ENCODE peak calls at places on chromosomes 13 and 19, in ten cellular contexts. One of them, this sample, is unnamed.

GRCh38 chr19:42024622-42025111 is 30.6 kb upstream of the ATP1A3 start:
- DNase-seq in effector CD4-positive, alpha-beta T cell: no peak
- DNase-seq in stimulated activated CD8-positive, alpha-beta memory T cell treated with anti-CD3 and anti-CD28 coated beads, Interleukin-2, amount 100 ng/mL, for 48 hours: no peak
- DNase-seq in upper lobe of right lung: no peak
- DNase-seq in HuH-7.5: no peak
- DNase-seq in progenitor cell of endocrine pancreas: no peak
- DNase-seq in kidney glomerular epithelial cell: peak; percentile 19
- DNase-seq in stimulated activated CD4-positive, alpha-beta T cell treated with anti-CD3 and anti-CD28 coated beads, Interleukin-4, amount 100 ng/mL, for 1 hour: no peak
- DNase-seq in activated CD4-positive, alpha-beta T cell treated with anti-CD3 and anti-CD28 coated beads for 48 hours: no peak
- DNase-seq in EH: peak; percentile 82
- DNase-seq in this sample: no peak

GRCh38 chr13:94706854-94707399 is 5.4 kb downstream of the SOX21 start:
- DNase-seq in effector CD4-positive, alpha-beta T cell: no peak
- DNase-seq in stimulated activated CD8-positive, alpha-beta memory T cell treated with anti-CD3 and anti-CD28 coated beads, Interleukin-2, amount 100 ng/mL, for 48 hours: no peak
- DNase-seq in upper lobe of right lung: no peak
- DNase-seq in HuH-7.5: no peak
- DNase-seq in progenitor cell of endocrine pancreas: no peak
- DNase-seq in kidney glomerular epithelial cell: no peak
- DNase-seq in stimulated activated CD4-positive, alpha-beta T cell treated with anti-CD3 and anti-CD28 coated beads, Interleukin-4, amount 100 ng/mL, for 1 hour: no peak
- DNase-seq in activated CD4-positive, alpha-beta T cell treated with anti-CD3 and anti-CD28 coated beads for 48 hours: no peak
- DNase-seq in EH: no peak
- DNase-seq in this sample: no peak

GRCh38 chr13:43359536-43359935 is 336.1 kb downstream of the DNAJC15 start:
- DNase-seq in effector CD4-positive, alpha-beta T cell: no peak
- DNase-seq in stimulated activated CD8-positive, alpha-beta memory T cell treated with anti-CD3 and anti-CD28 coated beads, Interleukin-2, amount 100 ng/mL, for 48 hours: no peak
- DNase-seq in upper lobe of right lung: no peak
- DNase-seq in HuH-7.5: no peak
- DNase-seq in progenitor cell of endocrine pancreas: no peak
- DNase-seq in kidney glomerular epithelial cell: no peak
- DNase-seq in stimulated activated CD4-positive, alpha-beta T cell treated with anti-CD3 and anti-CD28 coated beads, Interleukin-4, amount 100 ng/mL, for 1 hour: no peak
- DNase-seq in activated CD4-positive, alpha-beta T cell treated with anti-CD3 and anti-CD28 coated beads for 48 hours: no peak
- DNase-seq in EH: no peak
- DNase-seq in this sample: no peak

GRCh38 chr19:41457241-41457640 is 14.3 kb downstream of the ERICH4 start:
- DNase-seq in effector CD4-positive, alpha-beta T cell: no peak
- DNase-seq in stimulated activated CD8-positive, alpha-beta memory T cell treated with anti-CD3 and anti-CD28 coated beads, Interleukin-2, amount 100 ng/mL, for 48 hours: no peak
- DNase-seq in upper lobe of right lung: no peak
- DNase-seq in HuH-7.5: no peak
- DNase-seq in progenitor cell of endocrine pancreas: no peak
- DNase-seq in kidney glomerular epithelial cell: no peak
- DNase-seq in stimulated activated CD4-positive, alpha-beta T cell treated with anti-CD3 and anti-CD28 coated beads, Interleukin-4, amount 100 ng/mL, for 1 hour: no peak
- DNase-seq in activated CD4-positive, alpha-beta T cell treated with anti-CD3 and anti-CD28 coated beads for 48 hours: no peak
- DNase-seq in EH: no peak
- DNase-seq in this sample: no peak

GRCh38 chr13:99298056-99298455 is 9.1 kb downstream of the GPR183 start:
- DNase-seq in effector CD4-positive, alpha-beta T cell: no peak
- DNase-seq in stimulated activated CD8-positive, alpha-beta memory T cell treated with anti-CD3 and anti-CD28 coated beads, Interleukin-2, amount 100 ng/mL, for 48 hours: no peak
- DNase-seq in upper lobe of right lung: no peak
- DNase-seq in HuH-7.5: no peak
- DNase-seq in progenitor cell of endocrine pancreas: no peak
- DNase-seq in kidney glomerular epithelial cell: no peak
- DNase-seq in stimulated activated CD4-positive, alpha-beta T cell treated with anti-CD3 and anti-CD28 coated beads, Interleukin-4, amount 100 ng/mL, for 1 hour: no peak
- DNase-seq in activated CD4-positive, alpha-beta T cell treated with anti-CD3 and anti-CD28 coated beads for 48 hours: no peak
- DNase-seq in EH: no peak
- DNase-seq in this sample: no peak

GRCh38 chr13:112903606-112904195 is 65.3 kb upstream of the MCF2L start:
- DNase-seq in effector CD4-positive, alpha-beta T cell: no peak
- DNase-seq in stimulated activated CD8-positive, alpha-beta memory T cell treated with anti-CD3 and anti-CD28 coated beads, Interleukin-2, amount 100 ng/mL, for 48 hours: no peak
- DNase-seq in upper lobe of right lung: no peak
- DNase-seq in HuH-7.5: no peak
- DNase-seq in progenitor cell of endocrine pancreas: no peak
- DNase-seq in kidney glomerular epithelial cell: no peak
- DNase-seq in stimulated activated CD4-positive, alpha-beta T cell treated with anti-CD3 and anti-CD28 coated beads, Interleukin-4, amount 100 ng/mL, for 1 hour: no peak
- DNase-seq in activated CD4-positive, alpha-beta T cell treated with anti-CD3 and anti-CD28 coated beads for 48 hours: no peak
- DNase-seq in EH: no peak
- DNase-seq in this sample: no peak

GRCh38 chr19:11191273-11191755 is 6.0 kb downstream of the KANK2 start:
- DNase-seq in effector CD4-positive, alpha-beta T cell: no peak
- DNase-seq in stimulated activated CD8-positive, alpha-beta memory T cell treated with anti-CD3 and anti-CD28 coated beads, Interleukin-2, amount 100 ng/mL, for 48 hours: no peak
- DNase-seq in upper lobe of right lung: no peak
- DNase-seq in HuH-7.5: peak; percentile 60
- DNase-seq in progenitor cell of endocrine pancreas: no peak
- DNase-seq in kidney glomerular epithelial cell: no peak
- DNase-seq in stimulated activated CD4-positive, alpha-beta T cell treated with anti-CD3 and anti-CD28 coated beads, Interleukin-4, amount 100 ng/mL, for 1 hour: no peak
- DNase-seq in activated CD4-positive, alpha-beta T cell treated with anti-CD3 and anti-CD28 coated beads for 48 hours: peak; percentile 14
- DNase-seq in EH: peak; percentile 96
- DNase-seq in this sample: peak; percentile 65

GRCh38 chr19:19453129-19453461 is 47.6 kb downstream of the GATAD2A start:
- DNase-seq in effector CD4-positive, alpha-beta T cell: no peak
- DNase-seq in stimulated activated CD8-positive, alpha-beta memory T cell treated with anti-CD3 and anti-CD28 coated beads, Interleukin-2, amount 100 ng/mL, for 48 hours: no peak
- DNase-seq in upper lobe of right lung: no peak
- DNase-seq in HuH-7.5: no peak
- DNase-seq in progenitor cell of endocrine pancreas: no peak
- DNase-seq in kidney glomerular epithelial cell: no peak
- DNase-seq in stimulated activated CD4-positive, alpha-beta T cell treated with anti-CD3 and anti-CD28 coated beads, Interleukin-4, amount 100 ng/mL, for 1 hour: no peak
- DNase-seq in activated CD4-positive, alpha-beta T cell treated with anti-CD3 and anti-CD28 coated beads for 48 hours: no peak
- DNase-seq in EH: no peak
- DNase-seq in this sample: no peak

GRCh38 chr19:19997656-19998268 is 41.5 kb downstream of the ZNF682 start:
- DNase-seq in effector CD4-positive, alpha-beta T cell: peak; percentile 36
- DNase-seq in stimulated activated CD8-positive, alpha-beta memory T cell treated with anti-CD3 and anti-CD28 coated beads, Interleukin-2, amount 100 ng/mL, for 48 hours: peak; percentile 5
- DNase-seq in upper lobe of right lung: no peak
- DNase-seq in HuH-7.5: peak; percentile 15
- DNase-seq in progenitor cell of endocrine pancreas: no peak
- DNase-seq in kidney glomerular epithelial cell: no peak
- DNase-seq in stimulated activated CD4-positive, alpha-beta T cell treated with anti-CD3 and anti-CD28 coated beads, Interleukin-4, amount 100 ng/mL, for 1 hour: peak; percentile 37
- DNase-seq in activated CD4-positive, alpha-beta T cell treated with anti-CD3 and anti-CD28 coated beads for 48 hours: peak; percentile 57
- DNase-seq in EH: no peak
- DNase-seq in this sample: no peak

GRCh38 chr13:44768233-44768632 is 192.1 kb upstream of the TSC22D1 start:
- DNase-seq in effector CD4-positive, alpha-beta T cell: no peak
- DNase-seq in stimulated activated CD8-positive, alpha-beta memory T cell treated with anti-CD3 and anti-CD28 coated beads, Interleukin-2, amount 100 ng/mL, for 48 hours: peak; percentile 7
- DNase-seq in upper lobe of right lung: no peak
- DNase-seq in HuH-7.5: no peak
- DNase-seq in progenitor cell of endocrine pancreas: no peak
- DNase-seq in kidney glomerular epithelial cell: no peak
- DNase-seq in stimulated activated CD4-positive, alpha-beta T cell treated with anti-CD3 and anti-CD28 coated beads, Interleukin-4, amount 100 ng/mL, for 1 hour: no peak
- DNase-seq in activated CD4-positive, alpha-beta T cell treated with anti-CD3 and anti-CD28 coated beads for 48 hours: peak; percentile 38
- DNase-seq in EH: no peak
- DNase-seq in this sample: no peak

GRCh38 chr13:34011552-34012085 is 193.7 kb downstream of the RFC3 start:
- DNase-seq in effector CD4-positive, alpha-beta T cell: no peak
- DNase-seq in stimulated activated CD8-positive, alpha-beta memory T cell treated with anti-CD3 and anti-CD28 coated beads, Interleukin-2, amount 100 ng/mL, for 48 hours: no peak
- DNase-seq in upper lobe of right lung: no peak
- DNase-seq in HuH-7.5: peak; percentile 29
- DNase-seq in progenitor cell of endocrine pancreas: no peak
- DNase-seq in kidney glomerular epithelial cell: no peak
- DNase-seq in stimulated activated CD4-positive, alpha-beta T cell treated with anti-CD3 and anti-CD28 coated beads, Interleukin-4, amount 100 ng/mL, for 1 hour: no peak
- DNase-seq in activated CD4-positive, alpha-beta T cell treated with anti-CD3 and anti-CD28 coated beads for 48 hours: no peak
- DNase-seq in EH: no peak
- DNase-seq in this sample: no peak

GRCh38 chr19:34402074-34402600 is 2.1 kb upstream of the PDCD2L start:
- DNase-seq in effector CD4-positive, alpha-beta T cell: no peak
- DNase-seq in stimulated activated CD8-positive, alpha-beta memory T cell treated with anti-CD3 and anti-CD28 coated beads, Interleukin-2, amount 100 ng/mL, for 48 hours: no peak
- DNase-seq in upper lobe of right lung: no peak
- DNase-seq in HuH-7.5: no peak
- DNase-seq in progenitor cell of endocrine pancreas: no peak
- DNase-seq in kidney glomerular epithelial cell: no peak
- DNase-seq in stimulated activated CD4-positive, alpha-beta T cell treated with anti-CD3 and anti-CD28 coated beads, Interleukin-4, amount 100 ng/mL, for 1 hour: no peak
- DNase-seq in activated CD4-positive, alpha-beta T cell treated with anti-CD3 and anti-CD28 coated beads for 48 hours: no peak
- DNase-seq in EH: no peak
- DNase-seq in this sample: no peak

GRCh38 chr13:75405976-75406703 is 75.8 kb downstream of the TBC1D4 start:
- DNase-seq in effector CD4-positive, alpha-beta T cell: no peak
- DNase-seq in stimulated activated CD8-positive, alpha-beta memory T cell treated with anti-CD3 and anti-CD28 coated beads, Interleukin-2, amount 100 ng/mL, for 48 hours: no peak
- DNase-seq in upper lobe of right lung: no peak
- DNase-seq in HuH-7.5: no peak
- DNase-seq in progenitor cell of endocrine pancreas: no peak
- DNase-seq in kidney glomerular epithelial cell: no peak
- DNase-seq in stimulated activated CD4-positive, alpha-beta T cell treated with anti-CD3 and anti-CD28 coated beads, Interleukin-4, amount 100 ng/mL, for 1 hour: no peak
- DNase-seq in activated CD4-positive, alpha-beta T cell treated with anti-CD3 and anti-CD28 coated beads for 48 hours: no peak
- DNase-seq in EH: peak; percentile 50
- DNase-seq in this sample: no peak

GRCh38 chr19:47028372-47028672 is 8.7 kb downstream of the NPAS1 start:
- DNase-seq in effector CD4-positive, alpha-beta T cell: no peak
- DNase-seq in stimulated activated CD8-positive, alpha-beta memory T cell treated with anti-CD3 and anti-CD28 coated beads, Interleukin-2, amount 100 ng/mL, for 48 hours: no peak
- DNase-seq in upper lobe of right lung: no peak
- DNase-seq in HuH-7.5: no peak
- DNase-seq in progenitor cell of endocrine pancreas: no peak
- DNase-seq in kidney glomerular epithelial cell: no peak
- DNase-seq in stimulated activated CD4-positive, alpha-beta T cell treated with anti-CD3 and anti-CD28 coated beads, Interleukin-4, amount 100 ng/mL, for 1 hour: no peak
- DNase-seq in activated CD4-positive, alpha-beta T cell treated with anti-CD3 and anti-CD28 coated beads for 48 hours: no peak
- DNase-seq in EH: no peak
- DNase-seq in this sample: no peak

GRCh38 chr13:107942030-107942617 is 273.2 kb downstream of the LIG4 start:
- DNase-seq in effector CD4-positive, alpha-beta T cell: no peak
- DNase-seq in stimulated activated CD8-positive, alpha-beta memory T cell treated with anti-CD3 and anti-CD28 coated beads, Interleukin-2, amount 100 ng/mL, for 48 hours: no peak
- DNase-seq in upper lobe of right lung: no peak
- DNase-seq in HuH-7.5: no peak
- DNase-seq in progenitor cell of endocrine pancreas: no peak
- DNase-seq in kidney glomerular epithelial cell: no peak
- DNase-seq in stimulated activated CD4-positive, alpha-beta T cell treated with anti-CD3 and anti-CD28 coated beads, Interleukin-4, amount 100 ng/mL, for 1 hour: no peak
- DNase-seq in activated CD4-positive, alpha-beta T cell treated with anti-CD3 and anti-CD28 coated beads for 48 hours: no peak
- DNase-seq in EH: no peak
- DNase-seq in this sample: no peak

GRCh38 chr13:39684531-39685137 is 29.2 kb downstream of the COG6 start:
- DNase-seq in effector CD4-positive, alpha-beta T cell: no peak
- DNase-seq in stimulated activated CD8-positive, alpha-beta memory T cell treated with anti-CD3 and anti-CD28 coated beads, Interleukin-2, amount 100 ng/mL, for 48 hours: no peak
- DNase-seq in upper lobe of right lung: no peak
- DNase-seq in HuH-7.5: no peak
- DNase-seq in progenitor cell of endocrine pancreas: no peak
- DNase-seq in kidney glomerular epithelial cell: peak; percentile 51
- DNase-seq in stimulated activated CD4-positive, alpha-beta T cell treated with anti-CD3 and anti-CD28 coated beads, Interleukin-4, amount 100 ng/mL, for 1 hour: no peak
- DNase-seq in activated CD4-positive, alpha-beta T cell treated with anti-CD3 and anti-CD28 coated beads for 48 hours: no peak
- DNase-seq in EH: peak; percentile 51
- DNase-seq in this sample: no peak

GRCh38 chr13:110882972-110883371 is 31.9 kb downstream of the ANKRD10 start:
- DNase-seq in effector CD4-positive, alpha-beta T cell: no peak
- DNase-seq in stimulated activated CD8-positive, alpha-beta memory T cell treated with anti-CD3 and anti-CD28 coated beads, Interleukin-2, amount 100 ng/mL, for 48 hours: no peak
- DNase-seq in upper lobe of right lung: no peak
- DNase-seq in HuH-7.5: no peak
- DNase-seq in progenitor cell of endocrine pancreas: no peak
- DNase-seq in kidney glomerular epithelial cell: no peak
- DNase-seq in stimulated activated CD4-positive, alpha-beta T cell treated with anti-CD3 and anti-CD28 coated beads, Interleukin-4, amount 100 ng/mL, for 1 hour: no peak
- DNase-seq in activated CD4-positive, alpha-beta T cell treated with anti-CD3 and anti-CD28 coated beads for 48 hours: no peak
- DNase-seq in EH: peak; percentile 64
- DNase-seq in this sample: no peak

GRCh38 chr19:51689751-51690358 is 3.3 kb upstream of the SPACA6 start:
- DNase-seq in effector CD4-positive, alpha-beta T cell: no peak
- DNase-seq in stimulated activated CD8-positive, alpha-beta memory T cell treated with anti-CD3 and anti-CD28 coated beads, Interleukin-2, amount 100 ng/mL, for 48 hours: no peak
- DNase-seq in upper lobe of right lung: no peak
- DNase-seq in HuH-7.5: no peak
- DNase-seq in progenitor cell of endocrine pancreas: peak; percentile 46
- DNase-seq in kidney glomerular epithelial cell: peak; percentile 20
- DNase-seq in stimulated activated CD4-positive, alpha-beta T cell treated with anti-CD3 and anti-CD28 coated beads, Interleukin-4, amount 100 ng/mL, for 1 hour: peak; percentile 10
- DNase-seq in activated CD4-positive, alpha-beta T cell treated with anti-CD3 and anti-CD28 coated beads for 48 hours: no peak
- DNase-seq in EH: peak; percentile 50
- DNase-seq in this sample: no peak

GRCh38 chr19:29687244-29687896 is 22.1 kb downstream of the PLEKHF1 start:
- DNase-seq in effector CD4-positive, alpha-beta T cell: no peak
- DNase-seq in stimulated activated CD8-positive, alpha-beta memory T cell treated with anti-CD3 and anti-CD28 coated beads, Interleukin-2, amount 100 ng/mL, for 48 hours: no peak
- DNase-seq in upper lobe of right lung: no peak
- DNase-seq in HuH-7.5: no peak
- DNase-seq in progenitor cell of endocrine pancreas: no peak
- DNase-seq in kidney glomerular epithelial cell: peak; percentile 79
- DNase-seq in stimulated activated CD4-positive, alpha-beta T cell treated with anti-CD3 and anti-CD28 coated beads, Interleukin-4, amount 100 ng/mL, for 1 hour: peak; percentile 48
- DNase-seq in activated CD4-positive, alpha-beta T cell treated with anti-CD3 and anti-CD28 coated beads for 48 hours: peak; percentile 82
- DNase-seq in EH: peak; percentile 96
- DNase-seq in this sample: no peak

GRCh38 chr19:17579523-17580244 is 24.2 kb downstream of the COLGALT1 start:
- DNase-seq in effector CD4-positive, alpha-beta T cell: no peak
- DNase-seq in stimulated activated CD8-positive, alpha-beta memory T cell treated with anti-CD3 and anti-CD28 coated beads, Interleukin-2, amount 100 ng/mL, for 48 hours: peak; percentile 36
- DNase-seq in upper lobe of right lung: peak; percentile 81
- DNase-seq in HuH-7.5: no peak
- DNase-seq in progenitor cell of endocrine pancreas: no peak
- DNase-seq in kidney glomerular epithelial cell: no peak
- DNase-seq in stimulated activated CD4-positive, alpha-beta T cell treated with anti-CD3 and anti-CD28 coated beads, Interleukin-4, amount 100 ng/mL, for 1 hour: peak; percentile 19
- DNase-seq in activated CD4-positive, alpha-beta T cell treated with anti-CD3 and anti-CD28 coated beads for 48 hours: peak; percentile 53
- DNase-seq in EH: peak; percentile 65
- DNase-seq in this sample: no peak

GRCh38 chr19:10899171-10899653 is 27.9 kb downstream of the CARM1 start:
- DNase-seq in effector CD4-positive, alpha-beta T cell: no peak
- DNase-seq in stimulated activated CD8-positive, alpha-beta memory T cell treated with anti-CD3 and anti-CD28 coated beads, Interleukin-2, amount 100 ng/mL, for 48 hours: no peak
- DNase-seq in upper lobe of right lung: peak; percentile 73
- DNase-seq in HuH-7.5: peak; percentile 42
- DNase-seq in progenitor cell of endocrine pancreas: no peak
- DNase-seq in kidney glomerular epithelial cell: no peak
- DNase-seq in stimulated activated CD4-positive, alpha-beta T cell treated with anti-CD3 and anti-CD28 coated beads, Interleukin-4, amount 100 ng/mL, for 1 hour: no peak
- DNase-seq in activated CD4-positive, alpha-beta T cell treated with anti-CD3 and anti-CD28 coated beads for 48 hours: no peak
- DNase-seq in EH: no peak
- DNase-seq in this sample: no peak

GRCh38 chr13:76717092-76717491 is 169.1 kb downstream of the KCTD12 start:
- DNase-seq in effector CD4-positive, alpha-beta T cell: no peak
- DNase-seq in stimulated activated CD8-positive, alpha-beta memory T cell treated with anti-CD3 and anti-CD28 coated beads, Interleukin-2, amount 100 ng/mL, for 48 hours: no peak
- DNase-seq in upper lobe of right lung: no peak
- DNase-seq in HuH-7.5: no peak
- DNase-seq in progenitor cell of endocrine pancreas: no peak
- DNase-seq in kidney glomerular epithelial cell: no peak
- DNase-seq in stimulated activated CD4-positive, alpha-beta T cell treated with anti-CD3 and anti-CD28 coated beads, Interleukin-4, amount 100 ng/mL, for 1 hour: no peak
- DNase-seq in activated CD4-positive, alpha-beta T cell treated with anti-CD3 and anti-CD28 coated beads for 48 hours: no peak
- DNase-seq in EH: peak; percentile 69
- DNase-seq in this sample: no peak

GRCh38 chr13:30819136-30819875 is 84.0 kb downstream of the ALOX5AP start:
- DNase-seq in effector CD4-positive, alpha-beta T cell: no peak
- DNase-seq in stimulated activated CD8-positive, alpha-beta memory T cell treated with anti-CD3 and anti-CD28 coated beads, Interleukin-2, amount 100 ng/mL, for 48 hours: no peak
- DNase-seq in upper lobe of right lung: no peak
- DNase-seq in HuH-7.5: no peak
- DNase-seq in progenitor cell of endocrine pancreas: no peak
- DNase-seq in kidney glomerular epithelial cell: peak; percentile 89
- DNase-seq in stimulated activated CD4-positive, alpha-beta T cell treated with anti-CD3 and anti-CD28 coated beads, Interleukin-4, amount 100 ng/mL, for 1 hour: no peak
- DNase-seq in activated CD4-positive, alpha-beta T cell treated with anti-CD3 and anti-CD28 coated beads for 48 hours: no peak
- DNase-seq in EH: no peak
- DNase-seq in this sample: no peak

GRCh38 chr19:35024095-35024494 is 6.2 kb upstream of the SCN1B start:
- DNase-seq in effector CD4-positive, alpha-beta T cell: no peak
- DNase-seq in stimulated activated CD8-positive, alpha-beta memory T cell treated with anti-CD3 and anti-CD28 coated beads, Interleukin-2, amount 100 ng/mL, for 48 hours: no peak
- DNase-seq in upper lobe of right lung: no peak
- DNase-seq in HuH-7.5: no peak
- DNase-seq in progenitor cell of endocrine pancreas: no peak
- DNase-seq in kidney glomerular epithelial cell: no peak
- DNase-seq in stimulated activated CD4-positive, alpha-beta T cell treated with anti-CD3 and anti-CD28 coated beads, Interleukin-4, amount 100 ng/mL, for 1 hour: no peak
- DNase-seq in activated CD4-positive, alpha-beta T cell treated with anti-CD3 and anti-CD28 coated beads for 48 hours: no peak
- DNase-seq in EH: no peak
- DNase-seq in this sample: no peak

GRCh38 chr19:51372649-51373504 is at the start of gene NKG7:
- DNase-seq in effector CD4-positive, alpha-beta T cell: peak; percentile 32
- DNase-seq in stimulated activated CD8-positive, alpha-beta memory T cell treated with anti-CD3 and anti-CD28 coated beads, Interleukin-2, amount 100 ng/mL, for 48 hours: no peak
- DNase-seq in upper lobe of right lung: no peak
- DNase-seq in HuH-7.5: no peak
- DNase-seq in progenitor cell of endocrine pancreas: no peak
- DNase-seq in kidney glomerular epithelial cell: no peak
- DNase-seq in stimulated activated CD4-positive, alpha-beta T cell treated with anti-CD3 and anti-CD28 coated beads, Interleukin-4, amount 100 ng/mL, for 1 hour: peak; percentile 58
- DNase-seq in activated CD4-positive, alpha-beta T cell treated with anti-CD3 and anti-CD28 coated beads for 48 hours: peak; percentile 87
- DNase-seq in EH: no peak
- DNase-seq in this sample: no peak

GRCh38 chr13:63542704-63543215 is 2127.1 kb upstream of the PCDH20 start:
- DNase-seq in effector CD4-positive, alpha-beta T cell: no peak
- DNase-seq in stimulated activated CD8-positive, alpha-beta memory T cell treated with anti-CD3 and anti-CD28 coated beads, Interleukin-2, amount 100 ng/mL, for 48 hours: no peak
- DNase-seq in upper lobe of right lung: no peak
- DNase-seq in HuH-7.5: no peak
- DNase-seq in progenitor cell of endocrine pancreas: no peak
- DNase-seq in kidney glomerular epithelial cell: no peak
- DNase-seq in stimulated activated CD4-positive, alpha-beta T cell treated with anti-CD3 and anti-CD28 coated beads, Interleukin-4, amount 100 ng/mL, for 1 hour: no peak
- DNase-seq in activated CD4-positive, alpha-beta T cell treated with anti-CD3 and anti-CD28 coated beads for 48 hours: no peak
- DNase-seq in EH: no peak
- DNase-seq in this sample: no peak

GRCh38 chr19:42284066-42284501 is 15.0 kb downstream of the CIC start:
- DNase-seq in effector CD4-positive, alpha-beta T cell: peak; percentile 77
- DNase-seq in stimulated activated CD8-positive, alpha-beta memory T cell treated with anti-CD3 and anti-CD28 coated beads, Interleukin-2, amount 100 ng/mL, for 48 hours: peak; percentile 64
- DNase-seq in upper lobe of right lung: peak; percentile 94
- DNase-seq in HuH-7.5: peak; percentile 94
- DNase-seq in progenitor cell of endocrine pancreas: peak; percentile 63
- DNase-seq in kidney glomerular epithelial cell: peak; percentile 37
- DNase-seq in stimulated activated CD4-positive, alpha-beta T cell treated with anti-CD3 and anti-CD28 coated beads, Interleukin-4, amount 100 ng/mL, for 1 hour: peak; percentile 82
- DNase-seq in activated CD4-positive, alpha-beta T cell treated with anti-CD3 and anti-CD28 coated beads for 48 hours: peak; percentile 84
- DNase-seq in EH: peak; percentile 83
- DNase-seq in this sample: no peak

GRCh38 chr19:47186337-47187022 is 44.5 kb downstream of the BBC3 start:
- DNase-seq in effector CD4-positive, alpha-beta T cell: peak; percentile 68
- DNase-seq in stimulated activated CD8-positive, alpha-beta memory T cell treated with anti-CD3 and anti-CD28 coated beads, Interleukin-2, amount 100 ng/mL, for 48 hours: peak; percentile 65
- DNase-seq in upper lobe of right lung: no peak
- DNase-seq in HuH-7.5: no peak
- DNase-seq in progenitor cell of endocrine pancreas: no peak
- DNase-seq in kidney glomerular epithelial cell: no peak
- DNase-seq in stimulated activated CD4-positive, alpha-beta T cell treated with anti-CD3 and anti-CD28 coated beads, Interleukin-4, amount 100 ng/mL, for 1 hour: peak; percentile 76
- DNase-seq in activated CD4-positive, alpha-beta T cell treated with anti-CD3 and anti-CD28 coated beads for 48 hours: peak; percentile 90
- DNase-seq in EH: no peak
- DNase-seq in this sample: no peak